ENCODE peak calls at places on chromosomes 1 and 21, in seven cellular contexts. D, S, O, J, W, L and Z are unnamed samples.

GRCh38 chr21:28944296-28944695 is 48.4 kb downstream of the LTN1 start:
- DNase-seq in D (no peak), S (no peak), W (no peak), J (no peak), L (no peak), O (no peak), Z (no peak)

GRCh38 chr1:232635778-232636356 is 5.9 kb upstream of the SIPA1L2 start:
- DNase-seq in O (no peak), L (peak), S (no peak), J (peak), W (no peak), D (no peak), Z (peak)

GRCh38 chr1:169020684-169021083 is 85.8 kb upstream of the ATP1B1 start:
- DNase-seq in O (no peak), L (no peak), D (no peak), J (no peak), W (no peak), S (no peak), Z (no peak)

GRCh38 chr1:107782192-107782845 is 182.7 kb downstream of the VAV3 start:
- DNase-seq in W (no peak), L (no peak), J (peak), D (no peak), O (peak), S (peak), Z (peak)

GRCh38 chr1:26994772-26995625 is 1.5 kb downstream of the TRNP1 start:
- DNase-seq in J (no peak), D (no peak), L (no peak), W (no peak), S (no peak), O (no peak), Z (no peak)

GRCh38 chr1:82455342-82455741 is 654.6 kb downstream of the ADGRL2 start:
- DNase-seq in S (no peak), D (no peak), L (no peak), O (no peak), J (no peak), W (no peak), Z (no peak)

GRCh38 chr1:84913025-84913892 is 20.3 kb upstream of the LPAR3 start:
- DNase-seq in S (no peak), L (no peak), J (peak), D (no peak), O (peak), W (no peak), Z (no peak)

GRCh38 chr1:87950369-87950768 is 621.7 kb downstream of the LMO4 start:
- DNase-seq in W (no peak), L (no peak), O (no peak), S (no peak), J (no peak), D (no peak), Z (no peak)

GRCh38 chr1:57252597-57253306 is 171.1 kb downstream of the DAB1 start:
- DNase-seq in O (no peak), D (no peak), J (no peak), W (no peak), L (no peak), S (no peak), Z (no peak)

GRCh38 chr1:23751050-23751814 is 8.0 kb downstream of the ELOA start:
- DNase-seq in O (peak), L (peak), W (no peak), J (no peak), D (no peak), S (peak), Z (peak)

GRCh38 chr1:167881786-167882185 is 32.1 kb downstream of the ADCY10 start:
- DNase-seq in L (no peak), S (no peak), W (no peak), J (no peak), D (no peak), O (no peak), Z (no peak)

GRCh38 chr1:84689514-84690396 is 506 bp downstream of the SSX2IP start:
- DNase-seq in J (no peak), S (peak), O (peak), L (no peak), D (no peak), W (peak), Z (no peak)

GRCh38 chr1:165858928-165859845 is 31.8 kb downstream of the UCK2 start:
- DNase-seq in W (no peak), S (no peak), J (no peak), O (peak), L (no peak), D (no peak), Z (no peak)

GRCh38 chr1:171911506-171911905 is 70.2 kb downstream of the DNM3 start:
- DNase-seq in W (no peak), O (no peak), J (no peak), L (no peak), D (no peak), S (no peak), Z (no peak)

GRCh38 chr1:53636621-53637171 is 102.3 kb downstream of the GLIS1 start:
- DNase-seq in S (no peak), W (peak), O (no peak), J (no peak), D (no peak), L (no peak), Z (no peak)

GRCh38 chr21:30962013-30962412 is 76.3 kb downstream of the KRTAP19-8 start:
- DNase-seq in D (no peak), O (no peak), L (no peak), S (no peak), W (no peak), J (no peak), Z (no peak)

GRCh38 chr1:241235236-241235897 is 121.6 kb downstream of the RGS7 start:
- DNase-seq in O (no peak), D (no peak), W (no peak), J (no peak), L (no peak), S (no peak), Z (no peak)

GRCh38 chr1:241336335-241336734 is 20.7 kb downstream of the RGS7 start:
- DNase-seq in D (no peak), L (no peak), J (peak), S (no peak), O (no peak), W (no peak), Z (no peak)

GRCh38 chr1:39142394-39143060 is 62.0 kb upstream of the MACF1 start:
- DNase-seq in J (no peak), S (no peak), W (peak), O (no peak), D (no peak), L (no peak), Z (no peak)

GRCh38 chr1:54176621-54177327 is 23.1 kb downstream of the CYB5RL start:
- DNase-seq in J (no peak), S (no peak), L (no peak), D (no peak), W (no peak), O (no peak), Z (no peak)

GRCh38 chr1:179178965-179179364 is 50.5 kb downstream of the ABL2 start:
- DNase-seq in J (no peak), O (no peak), L (no peak), W (no peak), D (no peak), S (no peak), Z (no peak)

GRCh38 chr1:162906485-162906884 is 45.5 kb upstream of the CCDC190 start:
- DNase-seq in D (no peak), O (no peak), L (no peak), W (no peak), J (no peak), S (no peak), Z (no peak)

GRCh38 chr1:29317063-29317915 is 81.0 kb downstream of the PTPRU start:
- DNase-seq in D (no peak), J (no peak), L (no peak), S (no peak), O (no peak), W (no peak), Z (no peak)

GRCh38 chr1:242225770-242226573 is 227.1 kb upstream of the MAP1LC3C start:
- DNase-seq in D (no peak), J (no peak), O (no peak), L (no peak), S (no peak), W (no peak), Z (no peak)

GRCh38 chr1:60421965-60422364 is 348.4 kb upstream of the C1orf87 start:
- DNase-seq in S (no peak), J (no peak), W (no peak), L (no peak), D (no peak), O (no peak), Z (no peak)

GRCh38 chr1:1352784-1353388 is 3.7 kb upstream of the DVL1 start:
- DNase-seq in S (no peak), L (no peak), W (no peak), O (no peak), D (no peak), J (no peak), Z (no peak)

GRCh38 chr1:110508038-110508437 is 10.9 kb downstream of the KCNA10 start:
- DNase-seq in S (no peak), O (peak), W (no peak), J (no peak), D (no peak), L (peak), Z (no peak)

GRCh38 chr1:201882665-201883132 is 6.0 kb upstream of the SHISA4 start:
- DNase-seq in D (no peak), W (no peak), S (no peak), L (no peak), J (no peak), O (no peak), Z (no peak)

GRCh38 chr1:169106921-169107672 is 607 bp downstream of the ATP1B1 start:
- DNase-seq in L (no peak), J (no peak), S (no peak), O (peak), D (no peak), W (no peak), Z (no peak)

GRCh38 chr1:184826001-184826400 is 71.3 kb upstream of the EDEM3 start:
- DNase-seq in L (no peak), J (no peak), O (no peak), D (no peak), S (no peak), W (no peak), Z (no peak)

GRCh38 chr1:90671736-90672135 is 45.4 kb downstream of the BARHL2 start:
- DNase-seq in O (no peak), W (no peak), D (no peak), L (no peak), S (no peak), J (no peak), Z (no peak)

GRCh38 chr1:200354243-200354642 is 55.6 kb downstream of the ZNF281 start:
- DNase-seq in O (no peak), L (no peak), W (no peak), S (no peak), D (no peak), J (no peak), Z (no peak)

GRCh38 chr1:163171826-163172225 is 30.9 kb downstream of the RGS5 start:
- DNase-seq in S (no peak), J (no peak), W (no peak), D (no peak), O (no peak), L (no peak), Z (no peak)

GRCh38 chr1:198118136-198118535 is 38.7 kb upstream of the NEK7 start:
- DNase-seq in S (no peak), O (peak), W (no peak), L (no peak), D (no peak), J (peak), Z (no peak)

GRCh38 chr1:1242461-1243080 is 4.0 kb downstream of the C1QTNF12 start:
- DNase-seq in J (no peak), S (no peak), O (no peak), W (no peak), L (no peak), D (no peak), Z (no peak)

GRCh38 chr1:212612251-212612961 is 3.8 kb downstream of the ATF3 start:
- DNase-seq in J (no peak), W (no peak), L (no peak), O (no peak), S (no peak), D (no peak), Z (no peak)